ENCODE peak calls at places on chromosomes 11 and 22, in five cellular contexts. K is mesendoderm; B is naive thymus-derived CD4-positive, alpha-beta T cell; J is cardiac muscle cell; O is left lung. D is an unnamed sample.

GRCh38 chr22:30318773-30319419 is 7.8 kb downstream of the TBC1D10A start:
- DNase-seq in K (peak), B (no peak), J (peak), O (no peak), D (no peak)

GRCh38 chr11:116740741-116741140 is 32.0 kb downstream of the BUD13 start:
- DNase-seq in K (no peak), B (no peak), J (no peak), O (no peak), D (no peak)

GRCh38 chr11:2670541-2671100 is 29.2 kb downstream of the KCNQ1OT1 start:
- DNase-seq in K (no peak), B (no peak), J (no peak), O (no peak), D (no peak)

GRCh38 chr11:16981651-16982194 is 32.5 kb downstream of the PLEKHA7 start:
- DNase-seq in K (peak), B (no peak), J (no peak), O (no peak), D (no peak)

GRCh38 chr11:128956401-128957203 is 13.9 kb upstream of the TP53AIP1 start:
- DNase-seq in K (peak), B (peak), J (peak), O (no peak), D (peak)

GRCh38 chr11:96061730-96062524 is 138.0 kb upstream of the MTMR2 start:
- DNase-seq in K (no peak), B (peak), J (peak), O (no peak), D (no peak)

GRCh38 chr11:59918494-59918893 is 19.7 kb upstream of the OOSP1 start:
- DNase-seq in K (no peak), B (no peak), J (no peak), O (no peak), D (no peak)

GRCh38 chr11:2550606-2550970 is 105.8 kb downstream of the KCNQ1 start:
- DNase-seq in K (no peak), B (no peak), J (no peak), O (peak), D (no peak)

GRCh38 chr11:6319879-6320410 is 356 bp downstream of the CAVIN3 start:
- DNase-seq in K (peak), B (no peak), J (peak), O (peak), D (peak)

GRCh38 chr11:61611309-61611708 is 30.4 kb upstream of the SYT7 start:
- DNase-seq in K (no peak), B (no peak), J (no peak), O (no peak), D (no peak)

GRCh38 chr11:106763516-106763915 is 254.8 kb downstream of the GUCY1A2 start:
- DNase-seq in K (no peak), B (no peak), J (no peak), O (no peak), D (no peak)

GRCh38 chr11:36711104-36711825 is 113.2 kb upstream of the RAG2 start:
- DNase-seq in K (peak), B (no peak), J (no peak), O (no peak), D (no peak)

DNA sequence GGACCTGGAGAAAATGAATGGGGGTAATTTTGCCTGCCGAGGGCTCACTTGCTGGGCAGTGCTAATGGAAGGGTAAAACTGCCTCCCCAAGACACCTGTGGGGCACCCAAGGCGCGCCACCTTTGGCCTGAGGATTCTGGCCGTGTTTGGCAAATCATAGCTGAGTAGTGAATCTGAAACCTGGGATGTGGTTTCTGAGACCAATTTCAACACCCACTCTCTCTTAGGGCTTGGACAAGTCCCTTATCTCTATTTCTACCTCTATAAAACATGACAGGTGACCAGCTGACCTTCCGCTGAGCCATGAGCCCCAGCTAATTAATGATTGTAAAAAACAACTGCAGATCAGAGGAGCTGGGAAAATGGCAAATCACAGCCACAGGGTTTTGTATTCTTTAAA is 1.5 kb upstream of the PACSIN3 start:
- DNase-seq in K (no peak), B (no peak), J (peak), O (no peak), D (peak)
- H3K4me3 ChIP-seq in K (no peak), B (no peak), J (peak), O (peak), D (no peak)

GRCh38 chr22:34841321-34841901 is 224.5 kb upstream of the ISX start:
- DNase-seq in K (peak), B (no peak), J (peak), O (no peak), D (no peak)
- H3K27ac ChIP-seq in K (peak), B (no peak), J (peak), O (no peak), D (no peak)

DNA sequence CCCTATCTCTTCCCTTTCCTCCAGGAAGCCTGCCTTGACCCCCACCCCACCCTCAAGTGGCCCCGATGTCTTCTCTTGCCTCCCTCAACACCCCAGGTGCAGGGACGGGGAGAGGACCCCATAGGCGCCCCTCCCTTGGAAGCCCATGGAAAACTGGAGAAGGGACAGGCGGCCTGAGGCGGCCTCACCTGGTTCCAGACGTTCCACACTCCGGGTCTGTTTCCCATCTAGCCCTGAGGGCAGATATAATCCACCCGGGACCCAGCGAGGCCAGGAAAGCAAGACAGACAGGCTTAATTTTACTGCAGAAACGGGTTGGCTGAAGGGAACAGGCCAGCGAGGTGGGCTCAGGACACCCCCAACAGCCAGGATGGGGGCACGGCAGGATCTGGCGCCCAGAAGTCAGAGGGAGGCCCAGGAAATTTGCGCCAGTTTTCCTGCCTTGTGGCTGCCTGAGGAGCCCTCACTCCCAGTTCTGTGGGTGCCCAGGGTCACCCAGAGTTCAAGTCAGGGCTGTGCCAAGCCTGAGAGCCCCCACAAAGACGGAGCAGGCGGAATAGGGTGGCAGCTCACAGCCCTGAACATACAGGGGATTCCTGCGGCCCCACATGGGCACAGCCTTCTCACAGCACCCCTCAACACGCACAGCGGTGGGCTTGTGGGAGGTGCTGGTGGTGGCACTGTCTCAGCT is 3.0 kb upstream of the SIGIRR start:
- DNase-seq in K (no peak), B (no peak), J (no peak), O (peak), D (no peak)
- H3K4me3 ChIP-seq in K (no peak), B (no peak), J (no peak), O (peak), D (peak)

GRCh38 chr22:19884161-19884953 is 29.7 kb upstream of the GNB1L start:
- DNase-seq in K (no peak), B (no peak), J (no peak), O (peak), D (no peak)
- H3K27ac ChIP-seq in K (no peak), B (peak), J (no peak), O (no peak), D (no peak)

GRCh38 chr11:68498313-68498712 is 37.8 kb downstream of the PPP6R3 start:
- DNase-seq in K (no peak), B (no peak), J (no peak), O (no peak), D (no peak)
- H3K4me3 ChIP-seq in K (no peak), B (no peak), J (no peak), O (no peak), D (no peak)

GRCh38 chr22:24576793-24577192 is 16.1 kb downstream of the LRRC75B start:
- DNase-seq in K (no peak), B (no peak), J (no peak), O (no peak), D (peak)
- H3K27ac ChIP-seq in K (no peak), B (no peak), J (peak), O (no peak), D (peak)

GRCh38 chr11:73227571-73228211 is 9.6 kb downstream of the P2RY2 start:
- DNase-seq in K (peak), B (no peak), J (no peak), O (peak), D (peak)
- H3K4me3 ChIP-seq in K (no peak), B (no peak), J (no peak), O (no peak), D (no peak)